ENCODE peak calls at places on chromosomes 2 and 18, in six cellular contexts. S is ecto neural progenitor cell, H is AG09319, Z is AG04450, C is HL-60, U is NT2/D1. I is an unnamed sample.

GRCh38 chr18:10122116-10122515 is 208.3 kb downstream of the VAPA start:
- DNase-seq in S (no peak), H (peak; percentile 87), Z (no peak), C (no peak), U (no peak), I (no peak)

GRCh38 chr2:233084488-233084887 is 24.3 kb downstream of the INPP5D start:
- DNase-seq in S (no peak), H (no peak), Z (no peak), C (peak; percentile 89), U (no peak), I (peak; percentile 45)

GRCh38 chr2:139427164-139427563 is 647.0 kb upstream of the NXPH2 start:
- DNase-seq in S (no peak), H (no peak), Z (no peak), C (no peak), U (no peak), I (no peak)

GRCh38 chr2:14232212-14232611 is 400.3 kb upstream of the LRATD1 start:
- DNase-seq in S (no peak), H (no peak), Z (no peak), C (no peak), U (peak; percentile 77), I (no peak)

GRCh38 chr2:65057391-65058052 is 1.3 kb downstream of the CEP68 start:
- DNase-seq in S (no peak), H (no peak), Z (no peak), C (peak; percentile 75), U (no peak), I (no peak)

GRCh38 chr2:163667064-163667887 is 68.5 kb downstream of the FIGN start:
- DNase-seq in S (no peak), H (peak; percentile 63), Z (peak; percentile 73), C (no peak), U (no peak), I (no peak)

GRCh38 chr18:36035253-36035652 is 32.1 kb downstream of the RPRD1A start:
- DNase-seq in S (no peak), H (peak; percentile 8), Z (no peak), C (no peak), U (no peak), I (no peak)

GRCh38 chr18:32321826-32322225 is 132.0 kb downstream of the MEP1B start:
- DNase-seq in S (no peak), H (no peak), Z (no peak), C (no peak), U (no peak), I (no peak)

GRCh38 chr2:85750509-85751299 is 3.1 kb upstream of the ATOH8 start:
- DNase-seq in S (peak; percentile 80), H (no peak), Z (no peak), C (peak; percentile 84), U (no peak), I (no peak)

GRCh38 chr2:196939381-196939780 is 12.9 kb upstream of the PGAP1 start:
- DNase-seq in S (no peak), H (no peak), Z (no peak), C (no peak), U (no peak), I (no peak)

GRCh38 chr18:33660696-33661310 is 82.8 kb downstream of the ASXL3 start:
- DNase-seq in S (no peak), H (no peak), Z (no peak), C (no peak), U (no peak), I (no peak)

GRCh38 chr2:217277646-217278048 is 417.8 kb upstream of the TNP1 start:
- DNase-seq in S (no peak), H (no peak), Z (peak; percentile 97), C (no peak), U (no peak), I (no peak)

GRCh38 chr2:54336136-54336976 is 80.3 kb upstream of the TSPYL6 start:
- DNase-seq in S (no peak), H (no peak), Z (peak; percentile 66), C (no peak), U (no peak), I (no peak)

GRCh38 chr2:183193904-183194303 is 69.7 kb downstream of the NUP35 start:
- DNase-seq in S (no peak), H (no peak), Z (no peak), C (no peak), U (no peak), I (no peak)